ENCODE peak calls at places on chromosomes 13 and 19, in five cellular contexts. One of them, this sample, is unnamed.

GRCh38 chr19:14544977-14545715 is 15.8 kb downstream of the TECR start:
- DNase-seq in transverse colon: peak
- DNase-seq in prostate gland: peak
- DNase-seq in AG04450: no peak
- DNase-seq in SW 1271: no peak
- DNase-seq in this sample: peak

GRCh38 chr19:50058425-50058824 is 32.6 kb downstream of the ZNF473 start:
- DNase-seq in AG04450: no peak
- DNase-seq in transverse colon: no peak
- DNase-seq in prostate gland: no peak
- DNase-seq in SW 1271: no peak
- DNase-seq in this sample: no peak

GRCh38 chr13:42969558-42970172 is 22.4 kb downstream of the EPSTI1 start:
- DNase-seq in SW 1271: no peak
- DNase-seq in AG04450: no peak
- DNase-seq in transverse colon: peak
- DNase-seq in prostate gland: peak
- DNase-seq in this sample: peak

GRCh38 chr19:37951816-37952210 is 44.8 kb downstream of the SIPA1L3 start:
- DNase-seq in prostate gland: no peak
- DNase-seq in transverse colon: no peak
- DNase-seq in AG04450: no peak
- DNase-seq in SW 1271: no peak
- DNase-seq in this sample: no peak

GRCh38 chr19:45311640-45312039 is 11.0 kb downstream of the CKM start:
- DNase-seq in transverse colon: no peak
- DNase-seq in SW 1271: no peak
- DNase-seq in AG04450: no peak
- DNase-seq in prostate gland: no peak
- DNase-seq in this sample: no peak

GRCh38 chr13:111920306-111920931 is 146.5 kb upstream of the SOX1 start:
- DNase-seq in transverse colon: no peak
- DNase-seq in SW 1271: no peak
- DNase-seq in prostate gland: no peak
- DNase-seq in AG04450: no peak
- DNase-seq in this sample: no peak

GRCh38 chr13:86826232-86826631 is 844.9 kb upstream of the SLITRK5 start:
- DNase-seq in transverse colon: no peak
- DNase-seq in prostate gland: no peak
- DNase-seq in AG04450: no peak
- DNase-seq in SW 1271: no peak
- DNase-seq in this sample: no peak

GRCh38 chr13:95298971-95299627 is 2.2 kb downstream of the ABCC4 start:
- DNase-seq in SW 1271: no peak
- DNase-seq in transverse colon: no peak
- DNase-seq in prostate gland: no peak
- DNase-seq in AG04450: peak
- DNase-seq in this sample: no peak

GRCh38 chr19:14719162-14719561 is 29.3 kb downstream of the ZNF333 start:
- DNase-seq in prostate gland: no peak
- DNase-seq in SW 1271: no peak
- DNase-seq in transverse colon: no peak
- DNase-seq in AG04450: no peak
- DNase-seq in this sample: no peak

GRCh38 chr13:111423168-111423785 is 102.8 kb downstream of the TEX29 start:
- DNase-seq in SW 1271: no peak
- DNase-seq in AG04450: no peak
- DNase-seq in transverse colon: no peak
- DNase-seq in prostate gland: no peak
- DNase-seq in this sample: no peak

GRCh38 chr19:46471778-46472543 is 598 bp upstream of the PNMA8A start:
- DNase-seq in AG04450: no peak
- DNase-seq in SW 1271: no peak
- DNase-seq in prostate gland: no peak
- DNase-seq in transverse colon: no peak
- DNase-seq in this sample: no peak

GRCh38 chr13:102667023-102667422 is 27.8 kb downstream of the METTL21C start:
- DNase-seq in transverse colon: no peak
- DNase-seq in prostate gland: no peak
- DNase-seq in SW 1271: no peak
- DNase-seq in AG04450: no peak
- DNase-seq in this sample: no peak

GRCh38 chr13:32225494-32225931 is 89.7 kb downstream of the ZAR1L start:
- DNase-seq in prostate gland: no peak
- DNase-seq in SW 1271: no peak
- DNase-seq in AG04450: peak
- DNase-seq in transverse colon: no peak
- DNase-seq in this sample: no peak

GRCh38 chr19:10760268-10760944 is 42.5 kb downstream of the DNM2 start:
- DNase-seq in SW 1271: no peak
- DNase-seq in AG04450: no peak
- DNase-seq in prostate gland: no peak
- DNase-seq in transverse colon: peak
- DNase-seq in this sample: peak

GRCh38 chr13:98039261-98039660 is 85.8 kb downstream of the IPO5 start:
- DNase-seq in AG04450: no peak
- DNase-seq in SW 1271: no peak
- DNase-seq in prostate gland: no peak
- DNase-seq in transverse colon: no peak
- DNase-seq in this sample: no peak

GRCh38 chr13:80116107-80116506 is 224.8 kb downstream of the SPRY2 start:
- DNase-seq in prostate gland: no peak
- DNase-seq in SW 1271: no peak
- DNase-seq in AG04450: peak
- DNase-seq in transverse colon: no peak
- DNase-seq in this sample: no peak

GRCh38 chr13:28401303-28402056 is 93.4 kb downstream of the FLT1 start:
- DNase-seq in prostate gland: no peak
- DNase-seq in SW 1271: no peak
- DNase-seq in AG04450: no peak
- DNase-seq in transverse colon: no peak
- DNase-seq in this sample: no peak

GRCh38 chr19:39826311-39826945 is 7.5 kb downstream of the DYRK1B start:
- DNase-seq in AG04450: no peak
- DNase-seq in SW 1271: no peak
- DNase-seq in transverse colon: no peak
- DNase-seq in prostate gland: no peak
- DNase-seq in this sample: no peak

GRCh38 chr13:95788100-95788463 is 111.1 kb downstream of the DNAJC3 start:
- DNase-seq in AG04450: no peak
- DNase-seq in prostate gland: no peak
- DNase-seq in SW 1271: no peak
- DNase-seq in transverse colon: no peak
- DNase-seq in this sample: no peak

GRCh38 chr19:1213391-1214286 is 8.1 kb downstream of the STK11 start:
- DNase-seq in prostate gland: peak
- DNase-seq in transverse colon: peak
- DNase-seq in SW 1271: no peak
- DNase-seq in AG04450: no peak
- DNase-seq in this sample: peak

GRCh38 chr19:6092329-6093286 is 17.7 kb downstream of the RFX2 start:
- DNase-seq in prostate gland: peak
- DNase-seq in AG04450: no peak
- DNase-seq in SW 1271: no peak
- DNase-seq in transverse colon: peak
- DNase-seq in this sample: peak

GRCh38 chr13:50685491-50685890 is 158.0 kb downstream of the DLEU7 start:
- DNase-seq in AG04450: no peak
- DNase-seq in prostate gland: peak
- DNase-seq in transverse colon: peak
- DNase-seq in SW 1271: no peak
- DNase-seq in this sample: no peak

GRCh38 chr13:98543380-98544104 is 33.4 kb downstream of the STK24 start:
- DNase-seq in prostate gland: no peak
- DNase-seq in transverse colon: no peak
- DNase-seq in AG04450: no peak
- DNase-seq in SW 1271: no peak
- DNase-seq in this sample: no peak

GRCh38 chr19:16073988-16074387 is 2.3 kb upstream of the TPM4 start:
- DNase-seq in AG04450: no peak
- DNase-seq in prostate gland: peak
- DNase-seq in SW 1271: no peak
- DNase-seq in transverse colon: no peak
- DNase-seq in this sample: no peak

GRCh38 chr19:55638864-55639359 is 1.9 kb upstream of the ZNF580 start:
- DNase-seq in SW 1271: peak
- DNase-seq in transverse colon: no peak
- DNase-seq in prostate gland: no peak
- DNase-seq in AG04450: no peak
- DNase-seq in this sample: no peak

GRCh38 chr19:6417713-6418561 is 6.7 kb downstream of the KHSRP start:
- DNase-seq in prostate gland: no peak
- DNase-seq in transverse colon: no peak
- DNase-seq in SW 1271: no peak
- DNase-seq in AG04450: no peak
- DNase-seq in this sample: no peak

GRCh38 chr19:2345794-2346663 is 14.0 kb upstream of the TMPRSS9 start:
- DNase-seq in AG04450: no peak
- DNase-seq in SW 1271: no peak
- DNase-seq in prostate gland: no peak
- DNase-seq in transverse colon: peak
- DNase-seq in this sample: no peak

GRCh38 chr13:30303269-30303668 is 4.1 kb downstream of the KATNAL1 start:
- DNase-seq in prostate gland: no peak
- DNase-seq in SW 1271: no peak
- DNase-seq in transverse colon: no peak
- DNase-seq in AG04450: no peak
- DNase-seq in this sample: no peak